ENCODE peak calls at places on chromosomes 13 and 19, in eight cellular contexts. O, M, V, G, U, B, Q and A are unnamed samples.

GRCh38 chr19:42074513-42075363 is 1.2 kb upstream of the ZNF574 start:
- DNase-seq in O (no peak), M (peak; percentile 20), V (no peak), G (no peak), U (peak; percentile 23), B (no peak), Q (peak; percentile 30), A (peak; percentile 69)

GRCh38 chr19:18340990-18341868 is 831 bp downstream of the PGPEP1 start:
- DNase-seq in O (no peak), M (peak; percentile 81), V (peak; percentile 35), G (no peak), U (peak; percentile 71), B (peak; percentile 39), Q (peak; percentile 66), A (peak; percentile 23)

GRCh38 chr19:377801-378581 is 31.0 kb downstream of the C2CD4C start:
- DNase-seq in O (no peak), M (no peak), V (no peak), G (no peak), U (no peak), B (peak; percentile 50), Q (no peak), A (no peak)

GRCh38 chr13:48437381-48437780 is 24.5 kb upstream of the LPAR6 start:
- DNase-seq in O (no peak), M (no peak), V (no peak), G (no peak), U (no peak), B (peak; percentile 6), Q (peak; percentile 50), A (peak; percentile 45)

GRCh38 chr19:1459479-1459878 is 9.6 kb downstream of the APC2 start:
- DNase-seq in O (no peak), M (no peak), V (no peak), G (no peak), U (no peak), B (no peak), Q (no peak), A (no peak)

GRCh38 chr19:35731353-35731752 is 10.9 kb downstream of the IGFLR1 start:
- DNase-seq in O (no peak), M (no peak), V (no peak), G (no peak), U (no peak), B (no peak), Q (no peak), A (no peak)

GRCh38 chr13:53324656-53325055 is 296.0 kb downstream of the OLFM4 start:
- DNase-seq in O (no peak), M (no peak), V (no peak), G (no peak), U (no peak), B (no peak), Q (no peak), A (no peak)

GRCh38 chr19:42038675-42039074 is 31.3 kb downstream of the GRIK5 start:
- DNase-seq in O (no peak), M (no peak), V (no peak), G (peak; percentile 94), U (peak; percentile 97), B (peak; percentile 76), Q (no peak), A (no peak)

GRCh38 chr13:41708648-41709175 is 251.4 kb downstream of the RGCC start:
- DNase-seq in O (no peak), M (no peak), V (no peak), G (no peak), U (no peak), B (no peak), Q (no peak), A (no peak)

GRCh38 chr13:49053215-49053614 is 77.5 kb downstream of the FNDC3A start:
- DNase-seq in O (no peak), M (no peak), V (no peak), G (no peak), U (no peak), B (no peak), Q (no peak), A (no peak)

GRCh38 chr19:12194827-12195500 is 32.1 kb downstream of the ZNF136 start:
- DNase-seq in O (no peak), M (peak; percentile 83), V (peak; percentile 55), G (no peak), U (peak; percentile 77), B (no peak), Q (peak; percentile 81), A (peak; percentile 21)

GRCh38 chr19:24159707-24160106 is 72.7 kb downstream of the ZNF254 start:
- DNase-seq in O (no peak), M (no peak), V (no peak), G (no peak), U (peak; percentile 26), B (no peak), Q (no peak), A (no peak)

GRCh38 chr19:35276706-35277281 is 5.5 kb upstream of the HAMP start:
- DNase-seq in O (no peak), M (no peak), V (no peak), G (no peak), U (no peak), B (no peak), Q (no peak), A (no peak)